ENCODE peak calls at places on chromosomes 16 and 17, in seven cellular contexts. One of them, this sample, is unnamed.
A peak's percentile ranks its signal among the peaks of the same experiment; 100 is the strongest.

GRCh38 chr16:4847774-4848587 is 700 bp downstream of the UBN1 start:
- DNase-seq in adrenal gland: peak; percentile 73
- DNase-seq in cardiac muscle cell: peak; percentile 79
- DNase-seq in IMR-90: peak; percentile 64
- DNase-seq in tibial artery: peak; percentile 56
- DNase-seq in BE2C: peak; percentile 41
- DNase-seq in body of pancreas: peak; percentile 78
- DNase-seq in this sample: peak; percentile 47

GRCh38 chr17:62009220-62009619 is 55.9 kb downstream of the MED13 start:
- DNase-seq in adrenal gland: no peak
- DNase-seq in cardiac muscle cell: no peak
- DNase-seq in IMR-90: no peak
- DNase-seq in tibial artery: no peak
- DNase-seq in BE2C: no peak
- DNase-seq in body of pancreas: no peak
- DNase-seq in this sample: no peak

GRCh38 chr16:76535-77272 is 1.3 kb upstream of the MPG start:
- DNase-seq in adrenal gland: peak; percentile 57
- DNase-seq in cardiac muscle cell: peak; percentile 79
- DNase-seq in IMR-90: peak; percentile 95
- DNase-seq in tibial artery: peak; percentile 88
- DNase-seq in BE2C: no peak
- DNase-seq in body of pancreas: peak; percentile 69
- DNase-seq in this sample: peak; percentile 88

GRCh38 chr17:81710514-81711308 is 1.4 kb upstream of the SLC25A10 start:
- DNase-seq in adrenal gland: no peak
- DNase-seq in cardiac muscle cell: peak; percentile 33
- DNase-seq in IMR-90: no peak
- DNase-seq in tibial artery: no peak
- DNase-seq in BE2C: no peak
- DNase-seq in body of pancreas: peak; percentile 39
- DNase-seq in this sample: no peak

GRCh38 chr17:72572604-72573491 is 452.0 kb downstream of the SOX9 start:
- DNase-seq in adrenal gland: no peak
- DNase-seq in cardiac muscle cell: no peak
- DNase-seq in IMR-90: peak; percentile 70
- DNase-seq in tibial artery: no peak
- DNase-seq in BE2C: no peak
- DNase-seq in body of pancreas: no peak
- DNase-seq in this sample: no peak

GRCh38 chr17:78379134-78379497 is 667 bp downstream of the PGS1 start:
- DNase-seq in adrenal gland: no peak
- DNase-seq in cardiac muscle cell: peak; percentile 83
- DNase-seq in IMR-90: peak; percentile 95
- DNase-seq in tibial artery: no peak
- DNase-seq in BE2C: no peak
- DNase-seq in body of pancreas: no peak
- DNase-seq in this sample: no peak

GRCh38 chr16:79183571-79183970 is 417.0 kb downstream of the MAF start:
- DNase-seq in adrenal gland: no peak
- DNase-seq in cardiac muscle cell: no peak
- DNase-seq in IMR-90: no peak
- DNase-seq in tibial artery: no peak
- DNase-seq in BE2C: no peak
- DNase-seq in body of pancreas: no peak
- DNase-seq in this sample: no peak

GRCh38 chr16:75304521-75305363 is 53.3 kb upstream of the BCAR1 start:
- DNase-seq in adrenal gland: peak; percentile 97
- DNase-seq in cardiac muscle cell: peak; percentile 95
- DNase-seq in IMR-90: peak; percentile 89
- DNase-seq in tibial artery: peak; percentile 56
- DNase-seq in BE2C: peak; percentile 39
- DNase-seq in body of pancreas: peak; percentile 89
- DNase-seq in this sample: peak; percentile 41

GRCh38 chr17:83019376-83019775 is 60.0 kb upstream of the METRNL start:
- DNase-seq in adrenal gland: no peak
- DNase-seq in cardiac muscle cell: no peak
- DNase-seq in IMR-90: no peak
- DNase-seq in tibial artery: no peak
- DNase-seq in BE2C: no peak
- DNase-seq in body of pancreas: no peak
- DNase-seq in this sample: no peak

GRCh38 chr17:66089764-66090163 is 102.2 kb downstream of the CEP112 start:
- DNase-seq in adrenal gland: no peak
- DNase-seq in cardiac muscle cell: no peak
- DNase-seq in IMR-90: no peak
- DNase-seq in tibial artery: no peak
- DNase-seq in BE2C: no peak
- DNase-seq in body of pancreas: no peak
- DNase-seq in this sample: no peak

GRCh38 chr17:47253541-47254402 is at the start of gene ITGB3:
- DNase-seq in adrenal gland: peak; percentile 75
- DNase-seq in cardiac muscle cell: peak; percentile 86
- DNase-seq in IMR-90: peak; percentile 67
- DNase-seq in tibial artery: peak; percentile 75
- DNase-seq in BE2C: peak; percentile 88
- DNase-seq in body of pancreas: peak; percentile 72
- DNase-seq in this sample: peak; percentile 82

GRCh38 chr17:80361495-80362220 is 53.3 kb upstream of the ENDOV start:
- DNase-seq in adrenal gland: no peak
- DNase-seq in cardiac muscle cell: peak; percentile 22
- DNase-seq in IMR-90: no peak
- DNase-seq in tibial artery: peak; percentile 12
- DNase-seq in BE2C: peak; percentile 56
- DNase-seq in body of pancreas: no peak
- DNase-seq in this sample: no peak

GRCh38 chr16:1061769-1062505 is 10.6 kb upstream of the SSTR5 start:
- DNase-seq in adrenal gland: no peak
- DNase-seq in cardiac muscle cell: no peak
- DNase-seq in IMR-90: no peak
- DNase-seq in tibial artery: no peak
- DNase-seq in BE2C: no peak
- DNase-seq in body of pancreas: no peak
- DNase-seq in this sample: no peak

GRCh38 chr16:12228607-12229499 is 252.3 kb downstream of the SNX29 start:
- DNase-seq in adrenal gland: peak; percentile 23
- DNase-seq in cardiac muscle cell: peak; percentile 66
- DNase-seq in IMR-90: peak; percentile 71
- DNase-seq in tibial artery: no peak
- DNase-seq in BE2C: peak; percentile 62
- DNase-seq in body of pancreas: no peak
- DNase-seq in this sample: peak; percentile 44

GRCh38 chr17:63927464-63928171 is 4.5 kb downstream of the CD79B start:
- DNase-seq in adrenal gland: no peak
- DNase-seq in cardiac muscle cell: no peak
- DNase-seq in IMR-90: no peak
- DNase-seq in tibial artery: no peak
- DNase-seq in BE2C: no peak
- DNase-seq in body of pancreas: no peak
- DNase-seq in this sample: no peak

GRCh38 chr17:60902399-60902798 is 224.7 kb downstream of the BCAS3 start:
- DNase-seq in adrenal gland: no peak
- DNase-seq in cardiac muscle cell: no peak
- DNase-seq in IMR-90: peak; percentile 48
- DNase-seq in tibial artery: no peak
- DNase-seq in BE2C: no peak
- DNase-seq in body of pancreas: no peak
- DNase-seq in this sample: no peak

GRCh38 chr16:24114876-24115275 is 141.3 kb upstream of the CACNG3 start:
- DNase-seq in adrenal gland: no peak
- DNase-seq in cardiac muscle cell: no peak
- DNase-seq in IMR-90: no peak
- DNase-seq in tibial artery: no peak
- DNase-seq in BE2C: no peak
- DNase-seq in body of pancreas: no peak
- DNase-seq in this sample: no peak

GRCh38 chr16:24117680-24118079 is 138.5 kb upstream of the CACNG3 start:
- DNase-seq in adrenal gland: no peak
- DNase-seq in cardiac muscle cell: no peak
- DNase-seq in IMR-90: no peak
- DNase-seq in tibial artery: no peak
- DNase-seq in BE2C: no peak
- DNase-seq in body of pancreas: no peak
- DNase-seq in this sample: no peak

GRCh38 chr16:24118126-24118821 is 137.9 kb upstream of the CACNG3 start:
- DNase-seq in adrenal gland: no peak
- DNase-seq in cardiac muscle cell: no peak
- DNase-seq in IMR-90: no peak
- DNase-seq in tibial artery: no peak
- DNase-seq in BE2C: no peak
- DNase-seq in body of pancreas: no peak
- DNase-seq in this sample: no peak

GRCh38 chr16:24116371-24116770 is 139.8 kb upstream of the CACNG3 start:
- DNase-seq in adrenal gland: no peak
- DNase-seq in cardiac muscle cell: no peak
- DNase-seq in IMR-90: no peak
- DNase-seq in tibial artery: no peak
- DNase-seq in BE2C: no peak
- DNase-seq in body of pancreas: no peak
- DNase-seq in this sample: no peak

GRCh38 chr16:24116989-24117388 is 139.1 kb upstream of the CACNG3 start:
- DNase-seq in adrenal gland: no peak
- DNase-seq in cardiac muscle cell: no peak
- DNase-seq in IMR-90: no peak
- DNase-seq in tibial artery: no peak
- DNase-seq in BE2C: no peak
- DNase-seq in body of pancreas: no peak
- DNase-seq in this sample: no peak
- H3K4me3 ChIP-seq in adrenal gland: no peak overlapping the region
- H3K4me3 ChIP-seq in cardiac muscle cell: no peak overlapping the region
- H3K4me3 ChIP-seq in IMR-90: no peak overlapping the region
- H3K4me3 ChIP-seq in tibial artery: no peak overlapping the region
- H3K4me3 ChIP-seq in BE2C: no peak overlapping the region
- H3K4me3 ChIP-seq in body of pancreas: no peak overlapping the region
- H3K4me3 ChIP-seq in this sample: no peak overlapping the region

GRCh38 chr17:4836221-4836620 is 3.1 kb downstream of the MINK1 start:
- DNase-seq in adrenal gland: no peak
- DNase-seq in cardiac muscle cell: no peak
- DNase-seq in IMR-90: no peak
- DNase-seq in tibial artery: no peak
- DNase-seq in BE2C: no peak
- DNase-seq in body of pancreas: no peak
- DNase-seq in this sample: no peak

GRCh38 chr17:4834621-4835020 is 1.5 kb downstream of the MINK1 start:
- DNase-seq in adrenal gland: no peak
- DNase-seq in cardiac muscle cell: no peak
- DNase-seq in IMR-90: no peak
- DNase-seq in tibial artery: no peak
- DNase-seq in BE2C: no peak
- DNase-seq in body of pancreas: peak; percentile 70
- DNase-seq in this sample: no peak

GRCh38 chr17:4833178-4833940 is at the start of gene MINK1:
- DNase-seq in adrenal gland: peak; percentile 89
- DNase-seq in cardiac muscle cell: peak; percentile 97
- DNase-seq in IMR-90: peak; percentile 92
- DNase-seq in tibial artery: peak; percentile 82
- DNase-seq in BE2C: peak; percentile 84
- DNase-seq in body of pancreas: peak; percentile 92
- DNase-seq in this sample: peak; percentile 87

GRCh38 chr17:4837471-4838305 is 4.5 kb downstream of the MINK1 start:
- DNase-seq in adrenal gland: peak; percentile 23
- DNase-seq in cardiac muscle cell: no peak
- DNase-seq in IMR-90: no peak
- DNase-seq in tibial artery: no peak
- DNase-seq in BE2C: no peak
- DNase-seq in body of pancreas: no peak
- DNase-seq in this sample: peak; percentile 41

DNA sequence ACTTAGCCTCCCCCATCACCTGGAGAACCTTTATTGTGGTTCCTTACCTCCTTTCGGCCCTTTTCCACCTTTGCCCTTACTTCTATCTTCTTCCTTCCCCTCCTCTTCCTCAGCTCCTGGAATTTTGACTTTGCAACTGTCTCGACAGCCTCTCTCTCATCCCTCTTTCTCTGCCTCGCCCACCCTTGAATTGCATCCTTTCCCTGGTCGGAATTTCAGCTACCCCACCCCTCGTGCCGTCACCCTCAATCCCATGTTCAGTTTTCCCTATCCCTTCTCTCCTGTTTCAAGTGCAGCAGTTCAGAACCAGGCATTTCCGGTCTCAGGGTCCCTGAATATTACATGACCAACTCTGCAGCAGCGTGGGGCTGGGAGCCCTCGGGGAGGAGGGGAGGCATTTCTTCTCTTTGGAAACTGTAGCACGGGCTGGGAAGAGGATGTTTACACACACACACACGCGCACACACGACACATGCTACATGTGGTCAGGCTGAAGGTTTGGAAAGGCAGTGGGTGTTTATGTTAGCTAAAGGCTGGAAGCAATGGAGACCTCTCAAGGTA is 881 bp downstream of the MINK1 start:
- DNase-seq in adrenal gland: peak; percentile 38
- DNase-seq in cardiac muscle cell: peak; percentile 53
- DNase-seq in IMR-90: peak; percentile 80
- DNase-seq in tibial artery: peak; percentile 32
- DNase-seq in BE2C: no peak
- DNase-seq in body of pancreas: peak; percentile 35
- DNase-seq in this sample: no peak
- H3K4me1 ChIP-seq in adrenal gland: peaks cover 40% of the 10 kb centered on the region
- H3K4me1 ChIP-seq in cardiac muscle cell: peaks cover 20% of the 10 kb centered on the region
- H3K4me1 ChIP-seq in IMR-90: peaks cover 6% of the 10 kb centered on the region
- H3K4me1 ChIP-seq in tibial artery: peaks cover 18% of the 10 kb centered on the region
- H3K4me1 ChIP-seq in BE2C: no peaks in the 10 kb centered on the region
- H3K4me1 ChIP-seq in body of pancreas: peaks cover 47% of the 10 kb centered on the region
- H3K4me1 ChIP-seq in this sample: peaks cover 59% of the 10 kb centered on the region

GRCh38 chr16:28923652-28924398 is 1.2 kb downstream of the RABEP2 start:
- DNase-seq in adrenal gland: no peak
- DNase-seq in cardiac muscle cell: no peak
- DNase-seq in IMR-90: no peak
- DNase-seq in tibial artery: no peak
- DNase-seq in BE2C: no peak
- DNase-seq in body of pancreas: peak; percentile 27
- DNase-seq in this sample: no peak
- H3K4me3 ChIP-seq in adrenal gland: no peak overlapping the region
- H3K4me3 ChIP-seq in cardiac muscle cell: peak overlapping the region; percentile 87
- H3K4me3 ChIP-seq in IMR-90: no peak overlapping the region
- H3K4me3 ChIP-seq in tibial artery: peak overlapping the region; percentile 68
- H3K4me3 ChIP-seq in BE2C: no peak overlapping the region
- H3K4me3 ChIP-seq in body of pancreas: no peak overlapping the region
- H3K4me3 ChIP-seq in this sample: peak overlapping the region; percentile 88

DNA sequence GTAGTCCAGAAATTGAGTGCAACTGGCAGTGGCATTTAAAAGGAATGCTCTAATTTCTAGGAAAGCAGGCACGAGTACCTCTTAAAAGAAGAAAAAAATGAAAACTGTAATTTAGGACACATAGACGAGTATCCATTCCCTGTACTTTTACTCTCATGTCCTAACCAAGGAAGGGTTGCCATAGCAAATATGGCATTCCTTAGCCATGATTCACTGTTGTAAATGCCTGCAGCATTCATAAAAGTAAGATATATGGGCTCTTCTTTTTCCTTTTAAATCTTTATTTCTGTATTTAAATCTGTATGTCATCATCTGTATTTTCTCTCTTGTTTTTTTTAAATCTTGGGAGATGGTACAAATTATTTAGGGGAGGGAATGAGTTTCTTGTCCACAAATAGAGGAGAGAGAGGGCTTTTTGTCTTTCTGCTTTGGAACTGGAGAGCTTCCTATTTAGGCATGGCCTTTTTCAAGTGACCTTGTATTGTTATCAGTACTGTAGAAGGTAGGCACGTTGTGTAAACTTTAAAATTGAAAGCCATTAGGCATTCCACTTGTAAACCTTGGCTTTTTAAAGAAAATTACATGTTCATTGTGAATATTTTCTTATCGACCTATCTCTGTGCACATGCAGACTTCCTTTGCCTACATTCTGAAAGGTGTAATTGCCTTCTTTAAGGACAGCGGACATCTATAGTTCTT is 50.0 kb downstream of the TENT4B start:
- DNase-seq in adrenal gland: no peak
- DNase-seq in cardiac muscle cell: peak; percentile 94
- DNase-seq in IMR-90: peak; percentile 93
- DNase-seq in tibial artery: no peak
- DNase-seq in BE2C: no peak
- DNase-seq in body of pancreas: peak; percentile 19
- DNase-seq in this sample: no peak
- H3K4me1 ChIP-seq in adrenal gland: peaks cover 59% of the 10 kb centered on the region
- H3K4me1 ChIP-seq in cardiac muscle cell: peaks cover 40% of the 10 kb centered on the region
- H3K4me1 ChIP-seq in IMR-90: peaks cover 20% of the 10 kb centered on the region
- H3K4me1 ChIP-seq in tibial artery: peaks cover 60% of the 10 kb centered on the region
- H3K4me1 ChIP-seq in BE2C: no peaks in the 10 kb centered on the region
- H3K4me1 ChIP-seq in body of pancreas: peaks cover 51% of the 10 kb centered on the region
- H3K4me1 ChIP-seq in this sample: peaks cover 73% of the 10 kb centered on the region